ENCODE peak calls at places on chromosomes 11 and 22, in seven cellular contexts. M, T, F, H, K, X and O are unnamed samples.

GRCh38 chr11:114279778-114280532 is 16.2 kb upstream of the NNMT start:
- DNase-seq in M (no peak), T (peak), F (no peak), H (peak), K (peak), X (no peak), O (no peak)

GRCh38 chr11:110318638-110319404 is 22.4 kb upstream of the RDX start:
- DNase-seq in M (no peak), T (no peak), F (no peak), H (no peak), K (no peak), X (no peak), O (no peak)

GRCh38 chr11:19025799-19026406 is 34.6 kb downstream of the MRGPRX2 start:
- DNase-seq in M (no peak), T (no peak), F (no peak), H (no peak), K (peak), X (no peak), O (no peak)

GRCh38 chr11:74094393-74094792 is 76.4 kb downstream of the C2CD3 start:
- DNase-seq in M (no peak), T (no peak), F (no peak), H (no peak), K (no peak), X (no peak), O (no peak)

GRCh38 chr11:6638437-6638836 is 17.2 kb downstream of the DCHS1 start:
- DNase-seq in M (no peak), T (no peak), F (no peak), H (peak), K (no peak), X (no peak), O (no peak)

GRCh38 chr11:60740573-60740972 is 16.1 kb downstream of the MS4A18 start:
- DNase-seq in M (no peak), T (no peak), F (no peak), H (no peak), K (no peak), X (no peak), O (no peak)

GRCh38 chr11:9568854-9569587 is 4.4 kb upstream of the WEE1 start:
- DNase-seq in M (peak), T (peak), F (peak), H (peak), K (peak), X (no peak), O (peak)

GRCh38 chr11:93196816-93197382 is 892 bp downstream of the SLC36A4 start:
- DNase-seq in M (no peak), T (no peak), F (no peak), H (peak), K (no peak), X (no peak), O (no peak)

GRCh38 chr11:33178443-33179154 is 17.3 kb upstream of the CSTF3 start:
- DNase-seq in M (no peak), T (no peak), F (no peak), H (no peak), K (no peak), X (no peak), O (no peak)

GRCh38 chr22:23035557-23036277 is 34.6 kb upstream of the GNAZ start:
- DNase-seq in M (no peak), T (no peak), F (no peak), H (no peak), K (no peak), X (no peak), O (no peak)

GRCh38 chr11:117256573-117256972 is 24.1 kb downstream of the RNF214 start:
- DNase-seq in M (no peak), T (no peak), F (no peak), H (peak), K (peak), X (no peak), O (no peak)

GRCh38 chr22:20247608-20248171 is 20.4 kb downstream of the RTN4R start:
- DNase-seq in M (no peak), T (no peak), F (no peak), H (no peak), K (no peak), X (no peak), O (no peak)

GRCh38 chr11:58771458-58771855 is 39.7 kb upstream of the GLYAT start:
- DNase-seq in M (no peak), T (no peak), F (no peak), H (no peak), K (no peak), X (no peak), O (no peak)

GRCh38 chr11:76445122-76446084 is 585 bp downstream of the EMSY start:
- DNase-seq in M (peak), T (peak), F (peak), H (peak), K (peak), X (peak), O (peak)

GRCh38 chr11:86418929-86419328 is 44.2 kb downstream of the CCDC81 start:
- DNase-seq in M (no peak), T (no peak), F (no peak), H (peak), K (peak), X (no peak), O (no peak)

GRCh38 chr11:8096575-8096974 is 15.6 kb downstream of the TUB start:
- DNase-seq in M (no peak), T (no peak), F (no peak), H (no peak), K (no peak), X (no peak), O (no peak)

GRCh38 chr11:131910491-131911387 is 540.3 kb downstream of the NTM start:
- DNase-seq in M (peak), T (peak), F (peak), H (peak), K (peak), X (no peak), O (no peak)

GRCh38 chr11:17668166-17668565 is 51.2 kb upstream of the MYOD1 start:
- DNase-seq in M (no peak), T (no peak), F (no peak), H (no peak), K (no peak), X (no peak), O (no peak)

GRCh38 chr11:12110714-12111481 is 508 bp downstream of the MICAL2 start:
- DNase-seq in M (peak), T (no peak), F (peak), H (peak), K (no peak), X (no peak), O (peak)

GRCh38 chr11:116420770-116421528 is 351.8 kb downstream of the BUD13 start:
- DNase-seq in M (no peak), T (no peak), F (no peak), H (peak), K (no peak), X (no peak), O (no peak)

GRCh38 chr11:10561947-10562346 is 6.5 kb downstream of the LYVE1 start:
- DNase-seq in M (no peak), T (no peak), F (no peak), H (no peak), K (no peak), X (no peak), O (no peak)

GRCh38 chr11:68977781-68978625 is 2.8 kb downstream of the MRGPRD start:
- DNase-seq in M (no peak), T (no peak), F (no peak), H (no peak), K (no peak), X (no peak), O (no peak)

GRCh38 chr11:71207563-71207962 is 44.8 kb downstream of the SHANK2 start:
- DNase-seq in M (no peak), T (no peak), F (no peak), H (no peak), K (no peak), X (no peak), O (no peak)

GRCh38 chr11:133787379-133788103 is 57.8 kb downstream of the SPATA19 start:
- DNase-seq in M (peak), T (no peak), F (peak), H (no peak), K (no peak), X (no peak), O (no peak)

GRCh38 chr22:45830531-45831245 is 146.3 kb downstream of the WNT7B start:
- DNase-seq in M (no peak), T (no peak), F (no peak), H (peak), K (peak), X (no peak), O (no peak)

GRCh38 chr22:39518124-39518786 is 2.1 kb upstream of the ATF4 start:
- DNase-seq in M (no peak), T (no peak), F (no peak), H (peak), K (peak), X (no peak), O (no peak)

GRCh38 chr22:27637604-27638003 is 164.0 kb downstream of the MN1 start:
- DNase-seq in M (no peak), T (no peak), F (no peak), H (peak), K (peak), X (no peak), O (no peak)

GRCh38 chr11:125001849-125002248 is 47.8 kb downstream of the CCDC15 start:
- DNase-seq in M (no peak), T (no peak), F (no peak), H (no peak), K (no peak), X (no peak), O (no peak)

GRCh38 chr11:61157743-61158142 is 3.5 kb downstream of the VPS37C start:
- DNase-seq in M (no peak), T (no peak), F (no peak), H (no peak), K (no peak), X (no peak), O (no peak)

GRCh38 chr22:35900483-35901168 is 128.0 kb downstream of the RBFOX2 start:
- DNase-seq in M (no peak), T (no peak), F (no peak), H (peak), K (peak), X (no peak), O (no peak)